ENCODE peak calls at places on chromosomes 7 and 10, in four cellular contexts. B, J, Q and G are unnamed samples. For H3K4me1, the result is how much of the 10 kb centered on the place peaks cover.

GRCh38 chr7:85554294-85554877 is 367.5 kb upstream of the SEMA3D start:
- DNase-seq in B (no peak), Q (peak), J (no peak), G (peak)

GRCh38 chr10:77889277-77889903 is 37.2 kb downstream of the DLG5 start:
- DNase-seq in Q (no peak), J (no peak), B (no peak), G (no peak)

GRCh38 chr10:125263551-125263950 is 103.2 kb upstream of the CTBP2 start:
- DNase-seq in J (no peak), B (no peak), Q (peak), G (no peak)

GRCh38 chr7:20220824-20221547 is 3.8 kb upstream of the MACC1 start:
- DNase-seq in B (no peak), Q (no peak), J (no peak), G (no peak)

GRCh38 chr10:119457966-119458766 is 84.4 kb downstream of the RGS10 start:
- DNase-seq in J (no peak), Q (no peak), B (no peak), G (no peak)

GRCh38 chr7:50185188-50185587 is 92.1 kb upstream of the ZPBP start:
- DNase-seq in J (no peak), Q (no peak), B (no peak), G (no peak)

GRCh38 chr10:42941245-42941644 is 135.6 kb upstream of the RET start:
- DNase-seq in J (peak), Q (no peak), B (peak), G (no peak)

GRCh38 chr10:100621360-100622205 is 85.8 kb downstream of the HIF1AN start:
- DNase-seq in J (no peak), Q (peak), B (no peak), G (no peak)

GRCh38 chr7:43004076-43004475 is 71.9 kb downstream of the MRPL32 start:
- DNase-seq in J (no peak), B (no peak), Q (no peak), G (no peak)

GRCh38 chr7:13742719-13743640 is 246.5 kb downstream of the ETV1 start:
- DNase-seq in J (no peak), B (no peak), Q (peak), G (no peak)

GRCh38 chr10:75542084-75542483 is 110.7 kb downstream of the LRMDA start:
- DNase-seq in Q (no peak), B (no peak), J (no peak), G (no peak)

GRCh38 chr10:114306116-114306973 is 67.3 kb downstream of the VWA2 start:
- DNase-seq in J (peak), Q (peak), B (no peak), G (no peak)

GRCh38 chr10:88881335-88881734 is 1.3 kb downstream of the STAMBPL1 start:
- DNase-seq in Q (no peak), B (no peak), J (no peak), G (no peak)

GRCh38 chr10:126160571-126160970 is 227.7 kb downstream of the ADAM12 start:
- DNase-seq in Q (no peak), B (no peak), J (no peak), G (no peak)

GRCh38 chr10:77393821-77394501 is 243.6 kb downstream of the KCNMA1 start:
- DNase-seq in J (no peak), B (no peak), Q (no peak), G (no peak)

GRCh38 chr7:108239501-108240225 is 109.5 kb upstream of the LAMB4 start:
- DNase-seq in J (no peak), Q (no peak), B (no peak), G (no peak)

GRCh38 chr10:122464575-122464974 is 3.2 kb downstream of the HTRA1 start:
- DNase-seq in Q (no peak), B (no peak), J (no peak), G (no peak)

GRCh38 chr7:98687331-98687863 is 70.3 kb downstream of the NPTX2 start:
- DNase-seq in B (no peak), Q (no peak), J (no peak), G (no peak)

GRCh38 chr10:21832751-21833150 is 170.8 kb downstream of the DNAJC1 start:
- DNase-seq in B (no peak), J (no peak), Q (no peak), G (no peak)

GRCh38 chr7:150556521-150557138 is 10.6 kb upstream of the GIMAP4 start:
- DNase-seq in J (no peak), B (no peak), Q (no peak), G (no peak)

GRCh38 chr7:107322015-107322414 is 147.8 kb upstream of the GPR22 start:
- DNase-seq in J (no peak), B (no peak), Q (no peak), G (no peak)

GRCh38 chr10:110893559-110894179 is 21.9 kb downstream of the PDCD4 start:
- DNase-seq in J (no peak), Q (peak), B (no peak), G (no peak)

GRCh38 chr7:24576171-24577052 is 3.2 kb downstream of the PALS2 start:
- DNase-seq in B (no peak), Q (peak), J (no peak), G (no peak)

GRCh38 chr10:18647945-18648344 is 3.4 kb downstream of the NSUN6 start:
- DNase-seq in Q (no peak), J (no peak), B (no peak), G (no peak)

GRCh38 chr7:37248396-37248836 is 200.2 kb downstream of the ELMO1 start:
- DNase-seq in B (no peak), Q (no peak), J (peak), G (peak)

GRCh38 chr10:100805543-100806355 is 60.4 kb downstream of the PAX2 start:
- DNase-seq in B (no peak), J (no peak), Q (no peak), G (no peak)

GRCh38 chr10:50674469-50675254 is 50.9 kb upstream of the SGMS1 start:
- DNase-seq in Q (no peak), J (no peak), B (no peak), G (no peak)

GRCh38 chr7:149027055-149027454 is 1.2 kb downstream of the PDIA4 start:
- DNase-seq in Q (no peak), J (no peak), B (no peak), G (no peak)

GRCh38 chr7:80480566-80480965 is 31.3 kb downstream of the GNAT3 start:
- DNase-seq in Q (no peak), B (no peak), J (no peak), G (no peak)

GRCh38 chr7:84624527-84624926 is 429.9 kb upstream of the SEMA3A start:
- DNase-seq in J (no peak), B (no peak), Q (no peak), G (no peak)

GRCh38 chr10:43225004-43225786 is 41.7 kb downstream of the RASGEF1A start:
- DNase-seq in Q (no peak), J (no peak), B (no peak), G (no peak)

GRCh38 chr10:28806481-28806880 is 129.2 kb downstream of the BAMBI start:
- DNase-seq in J (no peak), Q (no peak), B (no peak), G (peak)

GRCh38 chr7:102120666-102121065 is 166.0 kb upstream of the SH2B2 start:
- DNase-seq in B (no peak), J (no peak), Q (no peak), G (peak)

GRCh38 chr7:777679-778078 is 50.6 kb upstream of the PRKAR1B start:
- DNase-seq in B (no peak), J (no peak), Q (no peak), G (no peak)

GRCh38 chr7:778271-778967 is 51.3 kb upstream of the PRKAR1B start:
- DNase-seq in B (no peak), Q (no peak), J (no peak), G (no peak)

GRCh38 chr7:779480-779879 is 52.4 kb upstream of the PRKAR1B start:
- DNase-seq in B (no peak), J (no peak), Q (no peak), G (no peak)

GRCh38 chr7:780056-780455 is 52.2 kb upstream of the SUN1 start:
- DNase-seq in Q (no peak), J (no peak), B (no peak), G (no peak)

GRCh38 chr7:778968-779451 is 51.9 kb upstream of the PRKAR1B start:
- DNase-seq in Q (no peak), J (no peak), B (no peak), G (no peak)
- TF ChIP-seq EP300 in Q (no peak), J (no peak), B (no peak), G (no peak)

GRCh38 chr10:66844176-66844947 is 81.5 kb upstream of the LRRTM3 start:
- DNase-seq in Q (no peak), B (no peak), J (no peak), G (no peak)
- TF ChIP-seq CTCF in Q (no peak), B (no peak), J (no peak), G (no peak)

GRCh38 chr10:63520463-63521388 is 475 bp upstream of the REEP3 start:
- DNase-seq in B (no peak), J (peak), Q (peak), G (peak)

GRCh38 chr10:63516207-63516606 is 5.0 kb upstream of the REEP3 start:
- DNase-seq in J (no peak), B (no peak), Q (no peak), G (no peak)

GRCh38 chr10:63518690-63519288 is 2.4 kb upstream of the REEP3 start:
- DNase-seq in Q (no peak), B (no peak), J (no peak), G (no peak)

GRCh38 chr10:63515002-63515763 is 6.0 kb upstream of the REEP3 start:
- DNase-seq in B (no peak), J (no peak), Q (peak), G (no peak)
- H3K4me1 ChIP-seq in B (under half), J (under half), Q (under half), G (under half)

GRCh38 chr7:44272981-44273380 is 52.4 kb downstream of the CAMK2B start:
- DNase-seq in Q (no peak), B (no peak), J (no peak), G (no peak)
- TF ChIP-seq EP300 in Q (no peak), B (no peak), J (no peak), G (no peak)

DNA sequence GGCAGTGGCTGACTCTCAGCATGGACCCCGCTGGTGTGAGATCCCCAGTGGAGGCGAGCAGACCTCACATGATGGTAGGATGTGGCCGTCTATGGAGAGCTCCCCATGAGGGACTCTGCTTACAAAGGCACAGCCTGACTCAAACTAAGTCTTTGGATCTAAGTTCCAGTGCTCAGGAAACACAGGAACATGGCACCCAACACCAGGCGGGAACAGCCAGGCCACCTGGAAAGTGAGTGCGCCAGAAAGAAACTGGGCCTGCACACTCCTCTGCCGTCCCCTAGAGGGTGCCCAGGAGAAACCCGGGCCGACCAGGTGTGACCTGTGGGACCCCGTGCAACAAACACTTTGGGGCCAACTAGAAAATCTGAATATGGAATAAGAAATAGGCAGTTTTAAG is 10.0 kb downstream of the PITRM1 start:
- DNase-seq in B (no peak), Q (no peak), J (no peak), G (no peak)
- TF ChIP-seq CTCF in B (no peak), Q (no peak), J (no peak), G (no peak)